ENCODE peak calls at places on chromosomes 16 and 17, in five cellular contexts. Y is adrenal gland, K is GM23338, W is HepG2, E is pancreas. C is an unnamed sample.

GRCh38 chr17:6713918-6714271 is 726 bp upstream of the SLC13A5 start:
- DNase-seq in E (no peak), Y (no peak), K (peak; percentile 53), W (no peak), C (no peak)

GRCh38 chr17:73311781-73312641 is at the start of gene CDC42EP4:
- DNase-seq in E (peak; percentile 98), K (peak; percentile 95), W (peak; percentile 90), Y (peak; percentile 96), C (peak; percentile 68)

GRCh38 chr16:48231675-48232214 is 12.4 kb upstream of the LONP2 start:
- DNase-seq in K (peak; percentile 78), E (no peak), W (peak; percentile 49), Y (peak; percentile 57), C (no peak)

GRCh38 chr17:40112191-40112590 is 9.6 kb upstream of the MSL1 start:
- DNase-seq in Y (no peak), E (no peak), K (no peak), W (no peak), C (no peak)

GRCh38 chr17:58377005-58377660 is 25.1 kb upstream of the SUPT4H1 start:
- DNase-seq in W (no peak), K (peak; percentile 46), E (no peak), Y (peak; percentile 40), C (no peak)

GRCh38 chr17:55053855-55054254 is 85.3 kb downstream of the STXBP4 start:
- DNase-seq in W (no peak), K (peak; percentile 4), Y (no peak), E (no peak), C (no peak)

GRCh38 chr16:1052791-1053521 is 19.6 kb upstream of the SSTR5 start:
- DNase-seq in E (no peak), Y (no peak), W (no peak), K (no peak), C (no peak)

GRCh38 chr16:83715217-83715920 is 92.4 kb upstream of the HSBP1 start:
- DNase-seq in K (no peak), Y (no peak), E (no peak), W (no peak), C (no peak)

GRCh38 chr16:8626946-8627345 is 5.4 kb downstream of the METTL22 start:
- DNase-seq in E (no peak), Y (peak; percentile 52), K (no peak), W (no peak), C (no peak)

GRCh38 chr16:7615565-7615964 is 282.9 kb downstream of the RBFOX1 start:
- DNase-seq in Y (peak; percentile 1), W (no peak), E (no peak), K (no peak), C (no peak)

GRCh38 chr17:20300399-20301037 is 166.8 kb downstream of the LGALS9B start:
- DNase-seq in K (no peak), E (no peak), W (no peak), Y (peak; percentile 18), C (peak; percentile 46)

GRCh38 chr17:64128787-64129514 is 993 bp downstream of the ERN1 start:
- DNase-seq in Y (no peak), W (no peak), K (peak; percentile 41), E (no peak), C (no peak)

GRCh38 chr17:40345161-40346034 is 19.1 kb downstream of the GJD3 start:
- DNase-seq in E (peak; percentile 78), Y (peak; percentile 76), K (peak; percentile 97), W (peak; percentile 84), C (no peak)

GRCh38 chr16:71883193-71883848 is 661 bp downstream of the ZNF821 start:
- DNase-seq in Y (peak; percentile 11), K (peak; percentile 78), W (no peak), E (peak; percentile 78), C (no peak)

GRCh38 chr17:43667506-43668438 is 6.0 kb upstream of the MEOX1 start:
- DNase-seq in K (no peak), Y (no peak), E (no peak), W (peak; percentile 89), C (no peak)

GRCh38 chr16:13919330-13919682 is 648 bp upstream of the ERCC4 start:
- DNase-seq in W (peak; percentile 70), Y (no peak), K (peak; percentile 47), E (no peak), C (no peak)

GRCh38 chr17:50909765-50910661 is 43.9 kb upstream of the TOB1 start:
- DNase-seq in Y (no peak), E (no peak), K (no peak), W (peak; percentile 63), C (no peak)

GRCh38 chr16:19297454-19297853 is 11.9 kb downstream of the CLEC19A start:
- DNase-seq in Y (no peak), E (no peak), W (no peak), K (no peak), C (no peak)

DNA sequence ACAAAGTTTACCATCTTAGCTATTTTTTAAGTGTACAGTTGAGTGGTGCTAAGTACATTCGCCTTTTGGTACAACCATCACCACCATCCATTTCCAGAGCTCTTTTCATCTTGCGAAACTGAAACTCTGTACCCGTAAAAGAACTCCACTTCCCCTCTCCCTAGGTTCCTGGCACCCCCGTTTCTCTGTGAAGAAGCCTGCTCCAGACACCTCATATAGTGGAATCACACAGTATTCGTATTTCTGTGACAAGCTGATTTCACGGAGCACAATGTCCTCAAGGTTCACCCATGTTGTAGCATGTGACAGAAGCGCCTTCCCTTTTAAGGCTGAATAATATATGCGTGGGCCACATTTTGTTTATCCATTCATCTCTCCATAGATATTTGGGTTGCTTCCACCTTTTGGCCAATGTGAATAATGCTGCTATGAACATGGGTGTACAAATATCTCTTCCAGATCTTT is 54.2 kb upstream of the MAP3K14 start:
- DNase-seq in Y (no peak), E (peak; percentile 15), K (no peak), W (no peak), C (no peak)
- TF ChIP-seq CTCF in Y (no peak), E (no peak), K (no peak), W (no peak), C (no peak)

GRCh38 chr16:57192720-57193486 is 6.8 kb downstream of the RSPRY1 start:
- DNase-seq in W (peak; percentile 21), E (no peak), K (no peak), Y (no peak), C (no peak)
- H3K4me3 ChIP-seq in W (no peak overlapping the region), E (no peak overlapping the region), K (no peak overlapping the region), Y (no peak overlapping the region), C (no peak overlapping the region)

DNA sequence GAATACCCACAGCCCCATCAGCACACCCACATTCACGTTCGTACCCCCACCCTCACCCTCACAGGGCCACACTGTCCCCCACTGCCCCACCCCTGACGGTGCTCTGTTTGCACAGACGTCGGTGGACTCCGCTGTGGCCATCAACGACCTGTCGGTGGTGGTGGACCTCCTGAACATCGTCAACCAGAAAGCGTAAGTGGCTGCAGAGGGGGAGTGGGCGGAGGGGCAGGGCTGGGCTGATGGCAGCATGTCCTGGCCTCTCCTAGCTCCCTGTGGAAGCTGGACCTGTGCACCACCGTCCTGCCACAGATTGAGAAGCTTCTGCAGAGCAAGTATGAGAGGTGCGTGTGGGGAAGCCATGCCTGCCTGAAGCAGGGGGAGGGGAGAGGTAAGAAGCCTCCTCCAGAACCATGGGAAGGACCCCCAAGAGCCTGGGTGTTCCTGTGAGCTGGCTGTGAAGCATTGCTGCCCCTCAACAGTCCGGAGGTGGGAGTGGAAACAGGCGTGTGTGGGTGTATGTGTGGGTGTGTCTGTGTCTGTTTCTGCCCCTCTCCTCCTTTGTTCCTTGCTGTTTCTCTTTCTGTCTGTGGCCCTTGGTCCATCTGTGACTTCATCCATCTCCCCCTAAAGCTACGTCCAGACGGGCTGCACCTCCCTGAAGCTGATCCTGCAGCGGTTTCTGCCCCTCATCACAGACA is 20.3 kb downstream of the KATNB1 start:
- DNase-seq in K (no peak), W (no peak), E (peak; percentile 46), Y (no peak), C (no peak)
- H3K36me3 ChIP-seq in K (no peaks in the 10 kb centered on the region), W (peaks cover 50% of the 10 kb centered on the region), E (no peaks in the 10 kb centered on the region), Y (peaks cover 25% of the 10 kb centered on the region), C (peaks cover 33% of the 10 kb centered on the region)

GRCh38 chr17:42362245-42362961 is 25.8 kb downstream of the STAT3 start:
- DNase-seq in W (no peak), E (peak; percentile 39), Y (no peak), K (no peak), C (no peak)
- TF ChIP-seq CTCF in W (no peak), E (no peak), Y (no peak), K (no peak), C (no peak)

DNA sequence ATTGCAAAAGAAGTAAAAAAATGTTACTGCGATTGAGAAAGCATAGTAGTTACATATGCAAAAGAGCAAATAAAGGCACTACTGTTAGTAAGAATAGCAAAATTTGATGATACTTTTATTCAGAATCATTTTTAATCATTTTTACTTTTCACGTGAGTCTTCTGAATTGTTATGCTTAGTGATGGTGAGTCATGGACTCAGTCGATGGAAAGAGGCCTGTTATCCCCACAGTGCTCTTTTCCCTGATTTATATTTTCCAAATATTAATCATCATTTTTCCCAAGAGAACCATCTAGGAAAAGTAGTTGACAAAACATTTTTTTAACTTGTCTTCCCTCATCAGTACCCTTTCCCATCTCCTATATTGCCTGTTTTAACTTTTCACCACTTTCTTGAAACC is 181.1 kb downstream of the CHD9 start:
- DNase-seq in E (no peak), K (no peak), Y (no peak), W (no peak), C (no peak)
- H3K4me3 ChIP-seq in E (no peak overlapping the region), K (no peak overlapping the region), Y (no peak overlapping the region), W (no peak overlapping the region), C (no peak overlapping the region)

GRCh38 chr17:1005361-1005946 is 8.5 kb downstream of the TIMM22 start:
- DNase-seq in E (peak; percentile 77), W (no peak), K (no peak), Y (peak; percentile 88), C (no peak)
- H3K36me3 ChIP-seq in E (no peaks in the 10 kb centered on the region), W (peaks cover 16% of the 10 kb centered on the region), K (peaks cover 12% of the 10 kb centered on the region), Y (peaks cover 63% of the 10 kb centered on the region), C (peaks cover 37% of the 10 kb centered on the region)

GRCh38 chr17:4744999-4745969 is 5.6 kb upstream of the CXCL16 start:
- DNase-seq in E (peak; percentile 58), Y (no peak), W (no peak), K (peak; percentile 89), C (no peak)
- TF ChIP-seq CTCF in E (no peak), Y (no peak), W (peak; percentile 25), K (peak; percentile 48), C (no peak)